ENCODE peak calls at places on chromosomes 3 and 15, in eight cellular contexts. One of them, this sample, is unnamed.

GRCh38 chr3:127209155-127209839 is 16.4 kb downstream of the PRR23E start:
- DNase-seq in GM13977: no peak
- DNase-seq in RPMI7951: no peak
- DNase-seq in fibroblast of gingiva: no peak
- DNase-seq in NCI-H460: no peak
- DNase-seq in WTC11: no peak
- DNase-seq in NCI-H2171 treated with DMSO at 0.1 percent for 48 hours: no peak
- DNase-seq in lower lobe of right lung: no peak
- DNase-seq in this sample: no peak

GRCh38 chr15:80641384-80641783 is 53.7 kb upstream of the ABHD17C start:
- DNase-seq in GM13977: no peak
- DNase-seq in RPMI7951: no peak
- DNase-seq in fibroblast of gingiva: peak; percentile 88
- DNase-seq in NCI-H460: no peak
- DNase-seq in WTC11: no peak
- DNase-seq in NCI-H2171 treated with DMSO at 0.1 percent for 48 hours: no peak
- DNase-seq in lower lobe of right lung: no peak
- DNase-seq in this sample: no peak

GRCh38 chr3:152030320-152030719 is 156.9 kb downstream of the SUCNR1 start:
- DNase-seq in GM13977: no peak
- DNase-seq in RPMI7951: peak; percentile 43
- DNase-seq in fibroblast of gingiva: no peak
- DNase-seq in NCI-H460: no peak
- DNase-seq in WTC11: no peak
- DNase-seq in NCI-H2171 treated with DMSO at 0.1 percent for 48 hours: no peak
- DNase-seq in lower lobe of right lung: no peak
- DNase-seq in this sample: no peak

GRCh38 chr15:73876779-73877178 is 3.4 kb downstream of the TBC1D21 start:
- DNase-seq in GM13977: no peak
- DNase-seq in RPMI7951: no peak
- DNase-seq in fibroblast of gingiva: no peak
- DNase-seq in NCI-H460: no peak
- DNase-seq in WTC11: no peak
- DNase-seq in NCI-H2171 treated with DMSO at 0.1 percent for 48 hours: no peak
- DNase-seq in lower lobe of right lung: no peak
- DNase-seq in this sample: no peak

GRCh38 chr3:11563749-11564148 is 80.0 kb downstream of the VGLL4 start:
- DNase-seq in GM13977: no peak
- DNase-seq in RPMI7951: no peak
- DNase-seq in fibroblast of gingiva: no peak
- DNase-seq in NCI-H460: no peak
- DNase-seq in WTC11: no peak
- DNase-seq in NCI-H2171 treated with DMSO at 0.1 percent for 48 hours: peak; percentile 37
- DNase-seq in lower lobe of right lung: no peak
- DNase-seq in this sample: no peak

GRCh38 chr15:58543664-58544335 is 112.0 kb downstream of the LIPC start:
- DNase-seq in GM13977: no peak
- DNase-seq in RPMI7951: no peak
- DNase-seq in fibroblast of gingiva: no peak
- DNase-seq in NCI-H460: no peak
- DNase-seq in WTC11: no peak
- DNase-seq in NCI-H2171 treated with DMSO at 0.1 percent for 48 hours: no peak
- DNase-seq in lower lobe of right lung: no peak
- DNase-seq in this sample: no peak

GRCh38 chr3:178518660-178519396 is 17.4 kb upstream of the KCNMB2 start:
- DNase-seq in GM13977: peak; percentile 37
- DNase-seq in RPMI7951: peak; percentile 92
- DNase-seq in fibroblast of gingiva: no peak
- DNase-seq in NCI-H460: peak; percentile 2
- DNase-seq in WTC11: no peak
- DNase-seq in NCI-H2171 treated with DMSO at 0.1 percent for 48 hours: peak; percentile 61
- DNase-seq in lower lobe of right lung: no peak
- DNase-seq in this sample: no peak

GRCh38 chr15:36924076-36924475 is 176.3 kb downstream of the MEIS2 start:
- DNase-seq in GM13977: no peak
- DNase-seq in RPMI7951: no peak
- DNase-seq in fibroblast of gingiva: no peak
- DNase-seq in NCI-H460: no peak
- DNase-seq in WTC11: no peak
- DNase-seq in NCI-H2171 treated with DMSO at 0.1 percent for 48 hours: no peak
- DNase-seq in lower lobe of right lung: no peak
- DNase-seq in this sample: no peak

GRCh38 chr3:61547625-61548024 is 13.7 kb upstream of the PTPRG start:
- DNase-seq in GM13977: no peak
- DNase-seq in RPMI7951: no peak
- DNase-seq in fibroblast of gingiva: no peak
- DNase-seq in NCI-H460: no peak
- DNase-seq in WTC11: no peak
- DNase-seq in NCI-H2171 treated with DMSO at 0.1 percent for 48 hours: no peak
- DNase-seq in lower lobe of right lung: no peak
- DNase-seq in this sample: no peak

GRCh38 chr15:40763801-40764765 is at the start of gene GCHFR:
- DNase-seq in GM13977: peak; percentile 87
- DNase-seq in RPMI7951: peak; percentile 59
- DNase-seq in fibroblast of gingiva: peak; percentile 53
- DNase-seq in NCI-H460: peak; percentile 46
- DNase-seq in WTC11: peak; percentile 81
- DNase-seq in NCI-H2171 treated with DMSO at 0.1 percent for 48 hours: no peak
- DNase-seq in lower lobe of right lung: peak; percentile 89
- DNase-seq in this sample: no peak

GRCh38 chr3:42014443-42014945 is 52.6 kb upstream of the ULK4 start:
- DNase-seq in GM13977: peak; percentile 39
- DNase-seq in RPMI7951: no peak
- DNase-seq in fibroblast of gingiva: no peak
- DNase-seq in NCI-H460: no peak
- DNase-seq in WTC11: no peak
- DNase-seq in NCI-H2171 treated with DMSO at 0.1 percent for 48 hours: no peak
- DNase-seq in lower lobe of right lung: no peak
- DNase-seq in this sample: no peak

GRCh38 chr3:64022451-64023186 is 675 bp downstream of the PSMD6 start:
- DNase-seq in GM13977: no peak
- DNase-seq in RPMI7951: peak; percentile 42
- DNase-seq in fibroblast of gingiva: peak; percentile 14
- DNase-seq in NCI-H460: no peak
- DNase-seq in WTC11: no peak
- DNase-seq in NCI-H2171 treated with DMSO at 0.1 percent for 48 hours: no peak
- DNase-seq in lower lobe of right lung: no peak
- DNase-seq in this sample: no peak

GRCh38 chr3:135134717-135135116 is 339.7 kb downstream of the EPHB1 start:
- DNase-seq in GM13977: no peak
- DNase-seq in RPMI7951: no peak
- DNase-seq in fibroblast of gingiva: no peak
- DNase-seq in NCI-H460: no peak
- DNase-seq in WTC11: no peak
- DNase-seq in NCI-H2171 treated with DMSO at 0.1 percent for 48 hours: peak; percentile 77
- DNase-seq in lower lobe of right lung: no peak
- DNase-seq in this sample: no peak

GRCh38 chr3:59451041-59451763 is 401.4 kb upstream of the CFAP20DC start:
- DNase-seq in GM13977: peak; percentile 46
- DNase-seq in RPMI7951: peak; percentile 72
- DNase-seq in fibroblast of gingiva: no peak
- DNase-seq in NCI-H460: no peak
- DNase-seq in WTC11: no peak
- DNase-seq in NCI-H2171 treated with DMSO at 0.1 percent for 48 hours: no peak
- DNase-seq in lower lobe of right lung: no peak
- DNase-seq in this sample: no peak

GRCh38 chr3:8888296-8888915 is 74.9 kb downstream of the RAD18 start:
- DNase-seq in GM13977: no peak
- DNase-seq in RPMI7951: peak; percentile 47
- DNase-seq in fibroblast of gingiva: peak; percentile 39
- DNase-seq in NCI-H460: no peak
- DNase-seq in WTC11: no peak
- DNase-seq in NCI-H2171 treated with DMSO at 0.1 percent for 48 hours: no peak
- DNase-seq in lower lobe of right lung: no peak
- DNase-seq in this sample: no peak

GRCh38 chr15:63836579-63836978 is 2.8 kb upstream of the HERC1 start:
- DNase-seq in GM13977: no peak
- DNase-seq in RPMI7951: no peak
- DNase-seq in fibroblast of gingiva: no peak
- DNase-seq in NCI-H460: no peak
- DNase-seq in WTC11: no peak
- DNase-seq in NCI-H2171 treated with DMSO at 0.1 percent for 48 hours: no peak
- DNase-seq in lower lobe of right lung: no peak
- DNase-seq in this sample: no peak

GRCh38 chr3:33417051-33417673 is 23.0 kb downstream of the UBP1 start:
- DNase-seq in GM13977: no peak
- DNase-seq in RPMI7951: peak; percentile 41
- DNase-seq in fibroblast of gingiva: peak; percentile 7
- DNase-seq in NCI-H460: no peak
- DNase-seq in WTC11: no peak
- DNase-seq in NCI-H2171 treated with DMSO at 0.1 percent for 48 hours: no peak
- DNase-seq in lower lobe of right lung: no peak
- DNase-seq in this sample: no peak

GRCh38 chr15:58174709-58175108 is 36.5 kb downstream of the AQP9 start:
- DNase-seq in GM13977: no peak
- DNase-seq in RPMI7951: no peak
- DNase-seq in fibroblast of gingiva: no peak
- DNase-seq in NCI-H460: no peak
- DNase-seq in WTC11: no peak
- DNase-seq in NCI-H2171 treated with DMSO at 0.1 percent for 48 hours: no peak
- DNase-seq in lower lobe of right lung: no peak
- DNase-seq in this sample: no peak

GRCh38 chr15:70061696-70062270 is 35.9 kb downstream of the TLE3 start:
- DNase-seq in GM13977: no peak
- DNase-seq in RPMI7951: no peak
- DNase-seq in fibroblast of gingiva: no peak
- DNase-seq in NCI-H460: no peak
- DNase-seq in WTC11: peak; percentile 1
- DNase-seq in NCI-H2171 treated with DMSO at 0.1 percent for 48 hours: no peak
- DNase-seq in lower lobe of right lung: no peak
- DNase-seq in this sample: no peak

GRCh38 chr3:4752201-4753072 is 226.8 kb upstream of the BHLHE40 start:
- DNase-seq in GM13977: no peak
- DNase-seq in RPMI7951: no peak
- DNase-seq in fibroblast of gingiva: peak; percentile 69
- DNase-seq in NCI-H460: no peak
- DNase-seq in WTC11: no peak
- DNase-seq in NCI-H2171 treated with DMSO at 0.1 percent for 48 hours: no peak
- DNase-seq in lower lobe of right lung: no peak
- DNase-seq in this sample: no peak

GRCh38 chr3:172138031-172138538 is 98.7 kb downstream of the FNDC3B start:
- DNase-seq in GM13977: no peak
- DNase-seq in RPMI7951: peak; percentile 50
- DNase-seq in fibroblast of gingiva: no peak
- DNase-seq in NCI-H460: no peak
- DNase-seq in WTC11: no peak
- DNase-seq in NCI-H2171 treated with DMSO at 0.1 percent for 48 hours: no peak
- DNase-seq in lower lobe of right lung: no peak
- DNase-seq in this sample: no peak

GRCh38 chr3:24199775-24200247 is 254.7 kb downstream of the NR1D2 start:
- DNase-seq in GM13977: no peak
- DNase-seq in RPMI7951: peak; percentile 96
- DNase-seq in fibroblast of gingiva: peak; percentile 86
- DNase-seq in NCI-H460: no peak
- DNase-seq in WTC11: no peak
- DNase-seq in NCI-H2171 treated with DMSO at 0.1 percent for 48 hours: no peak
- DNase-seq in lower lobe of right lung: no peak
- DNase-seq in this sample: peak; percentile 26

GRCh38 chr15:87477759-87478687 is 778.5 kb downstream of the NTRK3 start:
- DNase-seq in GM13977: no peak
- DNase-seq in RPMI7951: peak; percentile 92
- DNase-seq in fibroblast of gingiva: no peak
- DNase-seq in NCI-H460: peak; percentile 8
- DNase-seq in WTC11: no peak
- DNase-seq in NCI-H2171 treated with DMSO at 0.1 percent for 48 hours: peak; percentile 56
- DNase-seq in lower lobe of right lung: no peak
- DNase-seq in this sample: peak; percentile 10

GRCh38 chr3:20326537-20326936 is 140.5 kb upstream of the SGO1 start:
- DNase-seq in GM13977: no peak
- DNase-seq in RPMI7951: no peak
- DNase-seq in fibroblast of gingiva: no peak
- DNase-seq in NCI-H460: no peak
- DNase-seq in WTC11: no peak
- DNase-seq in NCI-H2171 treated with DMSO at 0.1 percent for 48 hours: no peak
- DNase-seq in lower lobe of right lung: no peak
- DNase-seq in this sample: no peak

This sample was measured in HTR-8/SVneo.